ENCODE peak calls at places on chromosomes 16 and 17, in seven cellular contexts. V is CD8-positive, alpha-beta T cell; J is AG10803; D is HFF-Myc; R is cardiac fibroblast; U is tibial artery; N is tibial nerve. P is an unnamed sample.

GRCh38 chr17:43733956-43734355 is 24.6 kb downstream of the SOST start:
- DNase-seq in V (no peak), J (peak), D (no peak), R (no peak), U (no peak), N (no peak), P (no peak)

GRCh38 chr16:66714659-66715307 is 18.2 kb upstream of the CMTM4 start:
- DNase-seq in V (no peak), J (peak), D (peak), R (no peak), U (no peak), N (no peak), P (no peak)

GRCh38 chr16:11967195-11967911 is 2.3 kb downstream of the TNFRSF17 start:
- DNase-seq in V (no peak), J (no peak), D (no peak), R (no peak), U (no peak), N (no peak), P (no peak)

GRCh38 chr17:83173997-83174858 is 94.8 kb downstream of the METRNL start:
- DNase-seq in V (peak), J (peak), D (peak), R (peak), U (no peak), N (peak), P (peak)

GRCh38 chr16:2516391-2517240 is 2.9 kb downstream of the ATP6V0C start:
- DNase-seq in V (no peak), J (no peak), D (no peak), R (no peak), U (no peak), N (no peak), P (no peak)

GRCh38 chr16:3094289-3095027 is 4.6 kb downstream of the ZSCAN10 start:
- DNase-seq in V (peak), J (peak), D (no peak), R (peak), U (no peak), N (no peak), P (peak)

GRCh38 chr17:57256708-57257112 is 387 bp downstream of the MSI2 start:
- DNase-seq in V (peak), J (no peak), D (no peak), R (peak), U (no peak), N (no peak), P (no peak)

GRCh38 chr16:81457326-81458133 is 12.9 kb downstream of the CMIP start:
- DNase-seq in V (no peak), J (peak), D (no peak), R (peak), U (no peak), N (no peak), P (peak)

GRCh38 chr17:44960654-44961053 is 7.4 kb downstream of the C1QL1 start:
- DNase-seq in V (no peak), J (no peak), D (no peak), R (no peak), U (no peak), N (no peak), P (no peak)

GRCh38 chr17:81429813-81430510 is 34.7 kb downstream of the BAHCC1 start:
- DNase-seq in V (no peak), J (peak), D (no peak), R (peak), U (no peak), N (no peak), P (peak)

GRCh38 chr16:88703486-88704309 is 2.5 kb downstream of the RNF166 start:
- DNase-seq in V (peak), J (no peak), D (no peak), R (no peak), U (no peak), N (no peak), P (no peak)

GRCh38 chr17:38815576-38816193 is 9.4 kb downstream of the CWC25 start:
- DNase-seq in V (no peak), J (peak), D (no peak), R (peak), U (no peak), N (no peak), P (peak)

GRCh38 chr17:65163990-65164495 is 26.9 kb downstream of the RGS9 start:
- DNase-seq in V (peak), J (peak), D (peak), R (peak), U (no peak), N (no peak), P (peak)

GRCh38 chr16:78230832-78231231 is 131.4 kb downstream of the WWOX start:
- DNase-seq in V (no peak), J (peak), D (no peak), R (peak), U (no peak), N (no peak), P (peak)

GRCh38 chr16:85191341-85191965 is 79.2 kb upstream of the CIBAR2 start:
- DNase-seq in V (no peak), J (no peak), D (no peak), R (no peak), U (no peak), N (no peak), P (no peak)

GRCh38 chr16:4316103-4316731 is 350 bp downstream of the GLIS2 start:
- DNase-seq in V (no peak), J (no peak), D (no peak), R (peak), U (no peak), N (no peak), P (no peak)

GRCh38 chr16:1481906-1482835 is 6.6 kb downstream of the PTX4 start:
- DNase-seq in V (no peak), J (no peak), D (no peak), R (no peak), U (no peak), N (no peak), P (peak)

GRCh38 chr17:79549111-79549915 is 61.5 kb downstream of the RBFOX3 start:
- DNase-seq in V (no peak), J (no peak), D (no peak), R (no peak), U (no peak), N (no peak), P (no peak)

GRCh38 chr17:33506889-33507650 is 214.0 kb upstream of the ASIC2 start:
- DNase-seq in V (no peak), J (no peak), D (no peak), R (peak), U (no peak), N (no peak), P (peak)

GRCh38 chr17:57114085-57114673 is 29.1 kb downstream of the AKAP1 start:
- DNase-seq in V (peak), J (peak), D (no peak), R (no peak), U (no peak), N (no peak), P (peak)

GRCh38 chr16:50469744-50470301 is 78.4 kb upstream of the NKD1 start:
- DNase-seq in V (no peak), J (no peak), D (no peak), R (no peak), U (no peak), N (no peak), P (no peak)

GRCh38 chr16:82639666-82640336 is 13.0 kb downstream of the CDH13 start:
- DNase-seq in V (peak), J (peak), D (no peak), R (peak), U (no peak), N (no peak), P (peak)

GRCh38 chr17:57677301-57677700 is 67.8 kb downstream of the CCDC182 start:
- DNase-seq in V (peak), J (no peak), D (no peak), R (no peak), U (peak), N (no peak), P (no peak)

GRCh38 chr17:8981443-8981842 is 15.9 kb upstream of the PIK3R5 start:
- DNase-seq in V (no peak), J (no peak), D (no peak), R (no peak), U (no peak), N (no peak), P (no peak)

GRCh38 chr16:15507299-15507958 is 73.0 kb downstream of the BMERB1 start:
- DNase-seq in V (no peak), J (peak), D (no peak), R (peak), U (peak), N (no peak), P (peak)

GRCh38 chr16:17417740-17418139 is 53.0 kb downstream of the XYLT1 start:
- DNase-seq in V (no peak), J (no peak), D (no peak), R (no peak), U (no peak), N (no peak), P (peak)

GRCh38 chr16:4388275-4389021 is 16.8 kb downstream of the VASN start:
- DNase-seq in V (no peak), J (peak), D (no peak), R (peak), U (peak), N (no peak), P (peak)

GRCh38 chr16:4062212-4062802 is 53.9 kb downstream of the ADCY9 start:
- DNase-seq in V (no peak), J (no peak), D (no peak), R (no peak), U (no peak), N (no peak), P (no peak)

GRCh38 chr17:17057057-17057551 is 14.8 kb downstream of the MPRIP start:
- DNase-seq in V (peak), J (no peak), D (no peak), R (no peak), U (peak), N (no peak), P (no peak)

GRCh38 chr17:63774141-63774981 is at the start of gene DDX42:
- DNase-seq in V (no peak), J (peak), D (no peak), R (peak), U (peak), N (peak), P (peak)

GRCh38 chr16:12340151-12340733 is 363.7 kb downstream of the SNX29 start:
- DNase-seq in V (no peak), J (peak), D (no peak), R (peak), U (peak), N (no peak), P (peak)

GRCh38 chr17:491086-492014 is 138.7 kb upstream of the RPH3AL start:
- DNase-seq in V (peak), J (peak), D (no peak), R (peak), U (no peak), N (no peak), P (peak)
- H3K4me3 ChIP-seq in V (peak), J (peak), D (peak), R (peak), U (peak), N (peak), P (peak)

DNA sequence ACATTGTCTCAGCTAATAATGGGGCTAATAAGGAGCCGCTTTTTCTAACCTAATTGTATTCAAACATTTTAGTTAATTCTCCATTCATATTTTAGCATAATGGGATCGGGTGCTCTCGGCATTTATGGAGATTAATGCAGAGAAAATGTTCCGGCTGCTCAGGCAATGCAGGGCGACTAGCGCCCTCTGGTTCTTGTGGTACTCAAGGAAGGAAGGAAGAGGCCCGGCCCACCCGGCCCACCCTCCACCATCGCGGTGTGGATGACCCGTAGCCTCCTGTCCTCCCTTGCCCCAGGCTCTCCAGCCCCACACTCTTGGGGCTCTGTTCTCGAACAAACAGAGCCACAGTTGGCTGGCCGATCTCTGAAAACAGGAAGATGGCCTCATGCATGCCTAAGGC is 21.1 kb upstream of the ABCC3 start:
- DNase-seq in V (no peak), J (no peak), D (no peak), R (no peak), U (no peak), N (no peak), P (no peak)
- TF ChIP-seq CTCF in V (no peak), J (no peak), D (no peak), R (no peak), U (no peak), N (peak), P (no peak)

DNA sequence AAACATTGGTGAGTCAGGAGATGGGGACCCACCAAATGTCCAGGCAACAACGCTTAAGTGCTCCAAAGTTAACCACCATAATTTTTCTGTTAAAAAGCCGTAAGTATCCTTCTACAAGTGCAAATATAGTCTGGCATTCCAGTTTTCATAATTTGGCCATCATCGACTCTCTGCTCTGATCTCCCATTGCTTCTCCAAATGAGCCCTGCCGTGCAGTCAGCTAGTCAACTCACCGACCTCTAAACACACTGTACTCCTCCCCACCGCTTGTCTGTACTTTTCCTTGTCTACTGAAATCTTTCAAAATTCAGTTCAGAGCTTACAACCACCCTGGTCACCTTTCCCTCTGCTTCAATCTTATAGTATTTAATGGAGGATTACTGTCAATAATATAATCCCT is 52.6 kb upstream of the SLC25A19 start:
- DNase-seq in V (no peak), J (no peak), D (no peak), R (no peak), U (no peak), N (no peak), P (no peak)
- H3K4me3 ChIP-seq in V (no peak), J (no peak), D (no peak), R (no peak), U (no peak), N (no peak), P (no peak)

GRCh38 chr17:66187718-66188117 is 4.2 kb downstream of the CEP112 start:
- DNase-seq in V (no peak), J (no peak), D (no peak), R (no peak), U (no peak), N (no peak), P (no peak)

GRCh38 chr17:66178642-66179041 is 13.3 kb downstream of the CEP112 start:
- DNase-seq in V (no peak), J (no peak), D (no peak), R (no peak), U (no peak), N (no peak), P (no peak)

GRCh38 chr17:66184392-66184791 is 7.5 kb downstream of the CEP112 start:
- DNase-seq in V (no peak), J (no peak), D (no peak), R (no peak), U (no peak), N (no peak), P (no peak)

GRCh38 chr17:66185842-66186241 is 6.1 kb downstream of the CEP112 start:
- DNase-seq in V (no peak), J (no peak), D (no peak), R (no peak), U (no peak), N (no peak), P (no peak)

GRCh38 chr17:66183529-66183928 is 8.4 kb downstream of the CEP112 start:
- DNase-seq in V (no peak), J (no peak), D (no peak), R (no peak), U (no peak), N (no peak), P (no peak)
- TF ChIP-seq CTCF in V (no peak), J (no peak), D (no peak), R (no peak), U (no peak), N (no peak), P (no peak)

DNA sequence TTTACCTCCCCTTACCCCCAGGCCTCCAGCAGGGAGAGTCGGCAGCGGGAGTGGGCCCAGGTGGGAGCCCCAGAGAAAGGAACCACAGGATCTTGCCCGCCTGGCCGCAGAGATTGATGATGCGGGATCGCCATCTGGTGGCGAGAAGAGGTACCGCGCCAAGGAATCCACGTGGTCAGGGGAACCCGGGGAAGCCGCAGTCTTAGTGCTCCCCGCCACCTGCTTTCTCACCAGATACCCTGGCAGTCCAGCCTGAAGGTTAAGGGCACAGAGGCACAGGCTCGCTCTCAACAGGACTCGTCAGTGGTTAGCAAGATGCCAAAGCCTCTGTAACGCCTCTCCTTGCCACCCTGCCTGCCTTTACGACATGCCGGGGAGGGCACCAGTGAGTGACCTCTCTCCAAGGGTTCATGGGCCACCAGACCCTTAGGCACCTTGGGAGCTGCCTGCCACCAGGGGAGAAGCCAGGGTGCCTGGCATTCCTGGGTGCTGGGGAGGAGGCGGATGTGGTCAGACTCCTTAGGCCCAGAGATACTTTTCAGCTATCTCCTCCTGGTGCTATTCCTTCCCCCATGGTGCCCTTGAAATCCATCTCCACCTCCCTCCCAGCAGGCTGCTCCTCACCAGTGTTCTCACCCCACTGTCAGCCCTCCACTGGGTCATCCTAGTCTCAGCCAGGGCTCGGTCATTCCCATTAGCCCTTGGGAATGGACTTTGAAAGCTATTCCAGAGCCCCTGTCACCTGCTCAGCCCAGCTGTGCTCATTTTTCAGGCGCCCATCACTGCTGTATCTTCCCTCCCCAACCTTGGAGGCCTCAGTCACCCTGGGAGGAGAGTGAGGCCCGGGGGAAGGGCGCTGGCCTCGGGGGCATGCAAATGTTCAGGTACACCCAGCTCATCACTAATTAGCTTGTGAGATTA is 5.4 kb upstream of the RHBDF2 start:
- DNase-seq in V (peak), J (peak), D (no peak), R (peak), U (peak), N (peak), P (peak)
- H3K4me3 ChIP-seq in V (no peak), J (no peak), D (no peak), R (no peak), U (no peak), N (no peak), P (no peak)

DNA sequence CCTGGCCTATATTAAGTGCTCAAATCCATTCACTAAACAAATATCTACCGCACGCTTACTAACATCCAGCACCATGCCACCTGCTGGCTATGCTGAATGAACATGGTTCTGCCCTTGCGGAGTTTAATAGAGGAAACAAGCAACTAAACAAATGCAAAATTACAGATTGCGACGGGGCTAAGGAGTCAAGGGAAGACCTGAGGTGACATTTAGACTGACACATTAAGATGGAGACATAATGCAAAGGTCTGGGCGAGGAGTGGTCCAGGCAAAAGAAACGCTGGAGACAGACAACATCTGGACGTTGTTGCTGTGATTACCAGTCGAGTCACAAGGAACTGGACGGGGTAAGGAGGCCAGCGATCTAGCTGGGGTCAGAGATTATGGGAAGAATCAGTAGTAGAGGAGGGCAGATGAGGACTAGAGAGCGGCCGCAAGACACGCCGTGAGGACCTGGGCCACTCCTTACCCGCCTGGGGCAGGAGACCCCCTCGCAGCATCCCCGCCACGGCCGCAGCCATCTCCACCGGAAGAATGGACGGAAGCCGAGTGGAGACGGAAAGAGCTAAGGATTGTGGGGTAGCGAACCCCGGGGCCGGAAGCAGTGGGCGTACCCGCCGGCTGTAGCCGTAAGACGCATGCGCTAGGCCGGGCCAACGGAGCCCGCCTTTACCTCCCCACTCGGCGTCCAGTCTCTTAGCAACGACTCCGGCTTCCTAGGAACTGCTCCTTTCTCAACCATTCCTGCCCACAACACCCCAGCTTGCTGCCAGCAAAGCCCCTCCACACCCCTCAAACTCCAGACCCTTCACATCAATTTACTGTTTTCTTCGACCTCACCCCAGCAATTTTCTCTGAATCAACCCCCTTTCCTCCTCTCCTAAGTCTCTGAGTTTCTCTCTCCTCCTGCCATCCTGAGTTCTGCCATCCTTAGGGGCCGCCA is at the start of the genes LRRC46 and MRPL10:
- DNase-seq in V (peak), J (peak), D (peak), R (peak), U (peak), N (peak), P (peak)
- TF ChIP-seq CTCF in V (peak), J (peak), D (peak), R (peak), U (no peak), N (no peak), P (peak)

GRCh38 chr16:19717319-19717718 is 708 bp downstream of the KNOP1 start:
- DNase-seq in V (no peak), J (peak), D (no peak), R (no peak), U (no peak), N (no peak), P (peak)

GRCh38 chr16:19717781-19718623 is at the start of the genes IQCK and KNOP1:
- DNase-seq in V (peak), J (peak), D (peak), R (peak), U (peak), N (peak), P (peak)

GRCh38 chr16:19715566-19715965 is 2.5 kb downstream of the KNOP1 start:
- DNase-seq in V (no peak), J (no peak), D (no peak), R (no peak), U (no peak), N (no peak), P (peak)

GRCh38 chr16:19718624-19718965 is 524 bp downstream of the IQCK start:
- DNase-seq in V (no peak), J (no peak), D (no peak), R (no peak), U (no peak), N (no peak), P (peak)

DNA sequence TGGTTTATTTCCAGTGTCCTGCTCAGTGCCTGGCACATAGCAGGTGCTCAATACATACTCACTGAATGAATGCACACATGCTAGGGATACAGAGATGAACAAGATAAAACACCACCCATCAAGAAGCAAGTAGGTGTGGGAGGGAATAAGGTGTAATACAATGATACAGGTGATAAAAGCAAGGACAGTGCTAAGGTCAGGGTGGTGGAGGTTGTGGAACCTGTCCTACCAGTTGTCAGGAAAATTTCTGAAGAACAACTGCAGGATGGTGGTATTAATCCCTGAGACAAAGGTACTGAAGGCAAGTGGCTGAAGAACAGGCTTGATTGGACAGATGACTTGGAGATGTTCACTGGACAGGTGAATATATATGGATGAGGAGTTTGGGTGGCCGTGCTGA is 1.8 kb downstream of the KNOP1 start:
- DNase-seq in V (no peak), J (no peak), D (no peak), R (no peak), U (no peak), N (no peak), P (no peak)
- H3K4me3 ChIP-seq in V (no peak), J (no peak), D (peak), R (no peak), U (no peak), N (no peak), P (no peak)

P was measured in fibroblast of mammary gland.